ENCODE peak calls at places on chromosomes 16 and 17, in ten cellular contexts. S is tibial artery; D is heart right ventricle; C is dorsolateral prefrontal cortex; K is GM23338; G is tibial nerve; J is CD8-positive, alpha-beta T cell; W is esophagus squamous epithelium; H is A549; P is CD4-positive, alpha-beta memory T cell. Z is an unnamed sample.

GRCh38 chr17:81727324-81728031 is 15.4 kb downstream of the SLC25A10 start:
- DNase-seq in S (no peak), D (no peak), C (no peak), K (no peak), G (no peak), J (no peak), W (no peak), H (no peak), P (no peak), Z (no peak)

GRCh38 chr16:28867241-28867640 is 3.6 kb downstream of the SH2B1 start:
- DNase-seq in S (no peak), D (no peak), C (no peak), K (no peak), G (no peak), J (no peak), W (no peak), H (no peak), P (no peak), Z (no peak)

GRCh38 chr17:30717290-30718098 is 107.0 kb downstream of the CRLF3 start:
- DNase-seq in S (no peak), D (no peak), C (no peak), K (no peak), G (no peak), J (no peak), W (no peak), H (no peak), P (no peak), Z (no peak)

GRCh38 chr17:79135628-79136405 is 61.2 kb downstream of the ENGASE start:
- DNase-seq in S (no peak), D (no peak), C (no peak), K (no peak), G (no peak), J (no peak), W (no peak), H (no peak), P (no peak), Z (no peak)

GRCh38 chr17:21245703-21246102 is 7.5 kb downstream of the NATD1 start:
- DNase-seq in S (no peak), D (no peak), C (no peak), K (no peak), G (no peak), J (no peak), W (no peak), H (no peak), P (no peak), Z (no peak)

GRCh38 chr17:8294814-8295316 is 335 bp downstream of the SLC25A35 start:
- DNase-seq in S (no peak), D (no peak), C (no peak), K (no peak), G (no peak), J (no peak), W (no peak), H (no peak), P (no peak), Z (no peak)

GRCh38 chr16:11386791-11387546 is 41.7 kb downstream of the RMI2 start:
- DNase-seq in S (peak), D (no peak), C (no peak), K (peak), G (no peak), J (no peak), W (no peak), H (peak), P (no peak), Z (no peak)

GRCh38 chr16:58843675-58844074 is 109.6 kb upstream of the GOT2 start:
- DNase-seq in S (no peak), D (no peak), C (no peak), K (peak), G (no peak), J (no peak), W (no peak), H (no peak), P (no peak), Z (no peak)

GRCh38 chr16:20897897-20898296 is 2.3 kb downstream of the DCUN1D3 start:
- DNase-seq in S (no peak), D (no peak), C (no peak), K (peak), G (no peak), J (no peak), W (no peak), H (no peak), P (no peak), Z (no peak)
- H3K4me3 ChIP-seq in S (peak), D (no peak), C (no peak), K (peak), G (no peak), J (no peak), W (peak), H (no peak), P (no peak), Z (peak)

GRCh38 chr16:88452485-88453216 is 429 bp upstream of the ZFPM1 start:
- DNase-seq in S (peak), D (peak), C (peak), K (peak), G (peak), J (peak), W (peak), H (peak), P (peak), Z (peak)

GRCh38 chr16:88453621-88454314 is 688 bp downstream of the ZFPM1 start:
- DNase-seq in S (no peak), D (no peak), C (no peak), K (peak), G (no peak), J (no peak), W (no peak), H (no peak), P (no peak), Z (no peak)

GRCh38 chr16:88451586-88452484 is 1.2 kb upstream of the ZFPM1 start:
- DNase-seq in S (no peak), D (no peak), C (no peak), K (no peak), G (no peak), J (no peak), W (no peak), H (no peak), P (no peak), Z (no peak)

GRCh38 chr16:88454315-88455057 is 1.4 kb downstream of the ZFPM1 start:
- DNase-seq in S (no peak), D (no peak), C (no peak), K (peak), G (no peak), J (peak), W (no peak), H (peak), P (peak), Z (no peak)

GRCh38 chr16:88453217-88453531 is at the start of gene ZFPM1:
- DNase-seq in S (no peak), D (no peak), C (no peak), K (no peak), G (no peak), J (no peak), W (no peak), H (no peak), P (no peak), Z (no peak)
- H3K27ac ChIP-seq in S (peak), D (peak), C (peak), K (peak), G (peak), J (peak), W (peak), H (peak), P (peak), Z (peak)

DNA sequence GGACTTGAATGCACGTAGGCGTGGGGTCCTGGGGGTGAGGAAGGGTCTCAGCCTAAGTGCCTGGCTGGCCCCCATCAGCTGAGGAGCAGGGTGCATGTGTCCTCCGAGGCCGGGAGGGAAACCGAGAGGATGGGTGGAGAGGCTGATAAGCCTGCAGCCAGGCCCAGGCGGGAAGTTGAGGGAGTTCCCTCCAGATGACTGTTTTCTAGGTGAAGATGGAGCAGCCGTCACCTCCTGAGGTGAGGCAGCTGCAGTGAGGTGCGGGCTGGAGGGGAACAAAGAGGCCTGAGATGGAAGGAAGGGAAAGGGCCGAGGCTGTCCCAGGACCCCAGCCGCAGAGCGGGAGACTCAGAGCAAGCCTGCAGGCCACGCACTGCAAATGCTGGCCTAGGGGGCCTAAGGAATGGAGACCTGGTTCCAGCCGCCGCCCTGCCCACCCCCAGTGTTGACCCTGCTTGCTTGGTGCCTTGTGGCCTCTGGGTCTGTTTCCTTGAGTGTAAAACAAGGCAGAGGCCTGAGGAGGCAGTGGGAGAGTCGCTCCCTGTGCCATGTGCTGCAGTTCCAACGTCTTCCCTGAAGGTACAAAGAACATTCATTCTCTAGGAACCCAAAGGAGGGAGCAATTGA is 3.0 kb downstream of the PECAM1 start:
- DNase-seq in S (no peak), D (peak), C (no peak), K (peak), G (no peak), J (no peak), W (no peak), H (no peak), P (no peak), Z (no peak)
- H3K4me3 ChIP-seq in S (peak), D (peak), C (peak), K (no peak), G (peak), J (no peak), W (peak), H (no peak), P (no peak), Z (peak)

DNA sequence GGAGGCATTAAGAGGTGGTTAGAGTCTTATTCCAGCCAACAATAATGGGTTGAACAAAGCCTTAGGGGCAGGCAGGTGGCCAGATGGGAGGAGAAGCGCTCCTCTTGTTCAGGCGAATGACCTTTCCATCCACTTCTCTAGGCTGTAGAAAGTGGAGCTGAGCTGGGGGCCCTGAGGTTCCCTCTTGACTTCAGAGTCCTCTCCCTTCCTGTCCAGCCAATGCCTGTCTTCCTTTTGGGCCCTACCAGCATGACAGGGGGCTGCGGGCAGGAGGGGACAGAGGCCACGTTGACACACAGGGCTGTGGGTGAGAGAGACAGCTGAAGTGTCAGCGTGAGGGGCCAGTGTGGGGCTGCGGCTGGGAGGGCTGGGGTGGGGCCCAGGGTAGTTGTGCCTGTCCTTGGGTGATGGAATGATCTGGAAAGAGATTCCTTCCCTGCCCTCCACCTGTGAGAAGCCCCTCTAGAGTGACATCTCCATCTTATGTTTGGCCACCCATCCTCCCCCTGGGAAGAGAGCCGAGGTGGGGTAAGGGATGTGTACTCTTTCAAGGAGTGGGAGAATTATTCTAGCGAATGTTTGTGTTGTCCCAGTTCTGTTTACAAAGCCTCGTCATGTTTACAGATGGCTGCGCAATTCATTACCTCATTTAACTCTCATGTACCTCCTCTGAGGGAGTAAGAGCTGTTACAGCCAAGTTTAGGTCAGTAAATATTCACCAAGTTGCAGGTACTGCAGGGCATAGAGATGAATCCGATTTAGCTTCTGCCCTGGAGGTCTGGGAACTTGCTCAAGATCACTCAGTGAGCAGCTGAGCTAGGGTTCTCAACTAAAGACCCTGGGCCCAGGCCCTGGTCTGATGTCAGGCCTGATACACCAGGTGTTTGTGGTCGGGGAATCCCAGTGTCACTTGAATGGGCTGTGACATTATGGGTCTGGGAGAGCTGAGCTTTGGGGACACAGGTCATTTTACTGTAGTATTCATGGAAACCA is 3.3 kb downstream of the ERBB2 start:
- DNase-seq in S (no peak), D (no peak), C (no peak), K (no peak), G (no peak), J (no peak), W (no peak), H (peak), P (no peak), Z (no peak)
- H3K27ac ChIP-seq in S (peak), D (peak), C (no peak), K (no peak), G (peak), J (no peak), W (peak), H (peak), P (no peak), Z (peak)

GRCh38 chr16:8944113-8944765 is 19.5 kb downstream of the USP7 start:
- DNase-seq in S (no peak), D (no peak), C (no peak), K (no peak), G (no peak), J (no peak), W (no peak), H (no peak), P (no peak), Z (no peak)
- H3K4me3 ChIP-seq in S (no peak), D (no peak), C (no peak), K (peak), G (no peak), J (no peak), W (no peak), H (no peak), P (no peak), Z (no peak)

DNA sequence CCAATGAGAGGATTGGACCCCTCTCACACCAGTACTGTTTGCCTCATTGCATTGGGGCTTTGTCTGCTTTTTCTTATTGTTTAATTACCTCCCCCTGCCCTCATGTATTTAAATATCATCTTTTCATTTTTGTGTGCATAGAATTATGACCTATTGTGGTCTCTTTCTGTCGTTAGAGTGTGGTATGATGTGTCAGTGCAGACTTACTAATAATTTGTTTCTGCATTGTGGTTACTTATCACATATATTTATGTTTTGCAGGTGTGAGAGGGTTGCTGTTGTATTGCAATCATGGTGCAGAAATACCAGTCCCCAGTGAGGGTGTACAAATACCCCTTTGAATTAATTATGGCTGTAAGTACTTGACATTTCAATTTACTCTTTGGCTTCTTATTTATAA is 2.5 kb downstream of the SEC14L1 start:
- DNase-seq in S (no peak), D (no peak), C (no peak), K (no peak), G (no peak), J (no peak), W (no peak), H (no peak), P (no peak), Z (no peak)
- H3K27ac ChIP-seq in S (peak), D (peak), C (peak), K (no peak), G (peak), J (no peak), W (peak), H (no peak), P (no peak), Z (peak)

GRCh38 chr16:47631131-47631530 is 170.0 kb downstream of the PHKB start:
- DNase-seq in S (no peak), D (no peak), C (no peak), K (no peak), G (no peak), J (no peak), W (no peak), H (no peak), P (no peak), Z (no peak)

GRCh38 chr16:47634126-47634525 is 173.0 kb downstream of the PHKB start:
- DNase-seq in S (no peak), D (no peak), C (no peak), K (no peak), G (no peak), J (no peak), W (no peak), H (no peak), P (no peak), Z (no peak)

GRCh38 chr16:47638175-47638574 is 177.0 kb downstream of the PHKB start:
- DNase-seq in S (no peak), D (no peak), C (no peak), K (no peak), G (no peak), J (no peak), W (no peak), H (no peak), P (no peak), Z (no peak)

DNA sequence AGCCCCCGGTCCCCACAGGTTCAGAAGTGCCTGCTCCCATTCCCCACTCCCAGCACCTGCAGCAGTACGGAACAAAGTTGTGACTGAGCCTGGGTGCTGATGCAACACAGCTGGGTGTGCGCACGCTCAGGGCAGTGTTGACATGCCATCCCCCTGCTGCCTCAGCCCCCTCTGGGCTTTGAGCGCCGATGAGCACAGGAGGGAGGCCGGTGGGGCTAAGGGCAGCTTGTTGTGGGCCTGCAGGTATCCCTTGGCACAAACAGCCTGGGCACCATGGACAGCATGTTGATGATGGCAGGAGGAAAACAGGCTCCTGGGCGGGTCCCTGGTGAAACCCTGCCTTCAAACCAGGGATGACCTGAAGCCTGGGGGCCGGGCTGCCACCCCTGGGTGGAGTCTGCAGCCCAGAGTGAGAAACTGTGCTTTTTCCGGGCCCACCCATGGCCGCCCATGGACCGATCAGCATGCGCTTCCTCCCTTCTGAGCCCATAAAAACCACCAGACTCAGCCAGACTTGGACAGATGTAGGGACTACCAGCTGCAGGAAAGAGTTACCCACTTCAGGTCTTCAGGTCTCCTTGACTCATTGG is 175.5 kb downstream of the PHKB start:
- DNase-seq in S (no peak), D (no peak), C (no peak), K (no peak), G (no peak), J (no peak), W (no peak), H (no peak), P (no peak), Z (no peak)
- H3K4me3 ChIP-seq in S (no peak), D (no peak), C (no peak), K (no peak), G (no peak), J (no peak), W (no peak), H (no peak), P (no peak), Z (no peak)

GRCh38 chr17:48483471-48484131 is 47.2 kb downstream of the HOXB1 start:
- DNase-seq in S (no peak), D (no peak), C (no peak), K (peak), G (no peak), J (no peak), W (no peak), H (no peak), P (no peak), Z (no peak)
- H3K27ac ChIP-seq in S (no peak), D (no peak), C (no peak), K (no peak), G (no peak), J (no peak), W (no peak), H (peak), P (no peak), Z (no peak)